ENCODE peak calls at places on chromosomes 3 and 15, in five cellular contexts. Z is neural crest cell, C is globus pallidus, M is NCI-H774, U is Daoy. H is an unnamed sample.

GRCh38 chr3:111517801-111518200 is 24.2 kb upstream of the CD96 start:
- DNase-seq in U (no peak), Z (no peak), M (no peak), C (no peak), H (no peak)

GRCh38 chr3:39208463-39209055 is 16.2 kb upstream of the XIRP1 start:
- DNase-seq in Z (peak), U (peak), C (peak), M (no peak), H (peak)

GRCh38 chr15:72979754-72980153 is 72.5 kb upstream of the NEO1 start:
- DNase-seq in U (no peak), M (no peak), C (no peak), Z (no peak), H (no peak)

GRCh38 chr15:67087507-67088172 is 22.2 kb downstream of the SMAD3 start:
- DNase-seq in Z (no peak), M (no peak), U (no peak), C (no peak), H (no peak)

GRCh38 chr3:190155752-190156151 is 35.1 kb upstream of the P3H2 start:
- DNase-seq in Z (no peak), U (peak), M (no peak), C (no peak), H (no peak)

GRCh38 chr3:132435239-132435910 is 18.1 kb downstream of the DNAJC13 start:
- DNase-seq in Z (no peak), M (no peak), U (no peak), C (no peak), H (no peak)

GRCh38 chr3:139887431-139887830 is 47.6 kb upstream of the CLSTN2 start:
- DNase-seq in M (no peak), U (no peak), C (no peak), Z (no peak), H (no peak)

GRCh38 chr3:108489776-108490175 is 20.6 kb downstream of the MYH15 start:
- DNase-seq in U (peak), Z (peak), M (no peak), C (peak), H (peak)

GRCh38 chr3:14145670-14146380 is 21.0 kb downstream of the TMEM43 start:
- DNase-seq in U (no peak), M (no peak), Z (no peak), C (no peak), H (no peak)

GRCh38 chr3:43638594-43639447 is 17.0 kb upstream of the ANO10 start:
- DNase-seq in C (no peak), M (no peak), Z (no peak), U (peak), H (peak)

GRCh38 chr15:91193059-91193715 is 93.1 kb downstream of the SV2B start:
- DNase-seq in U (no peak), M (no peak), Z (no peak), C (no peak), H (no peak)

GRCh38 chr3:40997711-40998519 is 201.4 kb upstream of the CTNNB1 start:
- DNase-seq in U (no peak), M (no peak), Z (no peak), C (no peak), H (no peak)

GRCh38 chr3:141302364-141303141 is 65.8 kb upstream of the ZBTB38 start:
- DNase-seq in C (no peak), Z (no peak), U (peak), M (no peak), H (no peak)

GRCh38 chr15:40534371-40534770 is 30.5 kb downstream of the CCDC32 start:
- DNase-seq in M (no peak), C (no peak), Z (no peak), U (no peak), H (no peak)

GRCh38 chr3:149299938-149300791 is 33.3 kb downstream of the TM4SF18 start:
- DNase-seq in M (peak), U (peak), C (no peak), Z (no peak), H (peak)

GRCh38 chr3:122247825-122248185 is 64.3 kb downstream of the CASR start:
- DNase-seq in C (no peak), U (no peak), M (no peak), Z (no peak), H (no peak)

H was measured in Caki2.